ENCODE peak calls at places on chromosomes 11 and 22, in ten cellular contexts. D is SHP77, U is T-helper 9 cell, R is NCI-H2029 treated with DMSO at 0.1 percent for 48 hours, S is NCI-H146, P is EH, Q is HEK293T, E is endothelial cell of umbilical vein, B is cardiac muscle cell, L is ELR. I is an unnamed sample.
A peak's percentile ranks its signal among the peaks of the same experiment; 100 is the strongest.

GRCh38 chr11:47534707-47535251 is 18.2 kb downstream of the CELF1 start:
- DNase-seq in S (no peak), R (no peak), L (no peak), U (no peak), E (no peak), P (no peak), Q (no peak), D (no peak), B (no peak), I (no peak)

GRCh38 chr11:80443177-80443576 is 1002.3 kb upstream of the TENM4 start:
- DNase-seq in D (no peak), U (no peak), L (no peak), S (no peak), Q (no peak), R (no peak), P (no peak), B (peak; percentile 17), E (peak; percentile 43), I (no peak)

GRCh38 chr11:76654310-76654851 is 16.2 kb downstream of the LRRC32 start:
- DNase-seq in D (no peak), E (no peak), R (no peak), L (no peak), P (peak; percentile 78), B (peak; percentile 96), Q (no peak), S (no peak), U (no peak), I (no peak)

GRCh38 chr22:19121631-19122142 is 525 bp downstream of the DGCR2 start:
- DNase-seq in U (no peak), L (peak; percentile 57), P (peak; percentile 51), D (no peak), Q (peak; percentile 50), B (peak; percentile 30), S (peak; percentile 66), E (peak; percentile 54), R (no peak), I (peak; percentile 83)

GRCh38 chr22:25069426-25069757 is 116.9 kb downstream of the KIAA1671 start:
- DNase-seq in E (no peak), R (no peak), L (no peak), U (no peak), S (no peak), Q (no peak), D (no peak), P (no peak), B (no peak), I (no peak)

GRCh38 chr11:129695543-129696308 is 119.9 kb upstream of the TMEM45B start:
- DNase-seq in D (no peak), E (peak; percentile 28), U (peak; percentile 42), S (peak; percentile 40), P (peak; percentile 35), Q (peak; percentile 73), B (peak; percentile 38), R (no peak), L (peak; percentile 45), I (peak; percentile 77)

GRCh38 chr11:72720047-72720446 is 32.2 kb downstream of the ARAP1 start:
- DNase-seq in P (no peak), S (no peak), R (no peak), U (no peak), D (no peak), Q (no peak), E (no peak), B (no peak), L (no peak), I (no peak)

GRCh38 chr11:43582024-43582836 is 98.3 kb upstream of the HSD17B12 start:
- DNase-seq in U (no peak), Q (no peak), D (no peak), L (no peak), S (no peak), B (no peak), E (no peak), P (no peak), R (no peak), I (no peak)

I was measured in NCI-H69.